ENCODE peak calls at places on chromosome 2, in ten cellular contexts. H is CD8-positive, alpha-beta memory T cell; S is T1000; I is esophagus squamous epithelium; A is CD4-positive, CD25-positive, alpha-beta regulatory T cell; F is HFFc6; Q is NCI-H510A; B is choroid plexus epithelial cell; M is AG09309; P is activated CD4-positive, CD25-positive, alpha-beta regulatory T cell. D is an unnamed sample.

GRCh38 chr2:222859786-222860726 is 780 bp upstream of the ACSL3 start:
- DNase-seq in H (no peak), S (peak), I (no peak), A (no peak), F (peak), Q (peak), B (peak), M (no peak), P (no peak), D (no peak)

GRCh38 chr2:137873860-137874259 is 90.4 kb upstream of the HNMT start:
- DNase-seq in H (no peak), S (no peak), I (no peak), A (no peak), F (no peak), Q (no peak), B (no peak), M (no peak), P (no peak), D (no peak)

GRCh38 chr2:55014962-55015939 is 35.0 kb downstream of the RTN4 start:
- DNase-seq in H (no peak), S (peak), I (no peak), A (peak), F (peak), Q (no peak), B (peak), M (peak), P (no peak), D (peak)

GRCh38 chr2:19021721-19022120 is 336.7 kb downstream of the OSR1 start:
- DNase-seq in H (no peak), S (no peak), I (no peak), A (no peak), F (peak), Q (no peak), B (peak), M (peak), P (no peak), D (no peak)

GRCh38 chr2:70767094-70767698 is 804 bp downstream of the ADD2 start:
- DNase-seq in H (no peak), S (no peak), I (no peak), A (no peak), F (no peak), Q (peak), B (no peak), M (no peak), P (no peak), D (no peak)

GRCh38 chr2:12416600-12416999 is 300.1 kb upstream of the TRIB2 start:
- DNase-seq in H (peak), S (no peak), I (no peak), A (peak), F (no peak), Q (no peak), B (peak), M (peak), P (no peak), D (peak)

GRCh38 chr2:20425371-20425881 is 21.4 kb upstream of the RHOB start:
- DNase-seq in H (no peak), S (no peak), I (no peak), A (no peak), F (peak), Q (no peak), B (peak), M (no peak), P (no peak), D (no peak)

GRCh38 chr2:104872034-104872865 is 18.3 kb downstream of the POU3F3 start:
- DNase-seq in H (no peak), S (no peak), I (no peak), A (no peak), F (no peak), Q (no peak), B (no peak), M (no peak), P (no peak), D (no peak)

GRCh38 chr2:200306969-200307811 is 697 bp downstream of the SPATS2L start:
- DNase-seq in H (peak), S (no peak), I (no peak), A (peak), F (no peak), Q (peak), B (peak), M (no peak), P (no peak), D (no peak)